ENCODE peak calls at places on chromosomes 11 and 22, in eight cellular contexts. One of them, this sample, is unnamed.

GRCh38 chr11:13329670-13330401 is 52.2 kb downstream of the BMAL1 start:
- DNase-seq in BJ: no peak
- DNase-seq in astrocyte of the spinal cord: no peak
- DNase-seq in mesothelial cell of epicardium: no peak
- DNase-seq in HCT116: no peak
- DNase-seq in RWPE1: peak
- DNase-seq in natural killer cell: no peak
- DNase-seq in Caco-2: no peak
- DNase-seq in this sample: no peak

GRCh38 chr11:130666781-130667251 is 218.4 kb downstream of the ADAMTS15 start:
- DNase-seq in BJ: no peak
- DNase-seq in astrocyte of the spinal cord: peak
- DNase-seq in mesothelial cell of epicardium: no peak
- DNase-seq in HCT116: no peak
- DNase-seq in RWPE1: no peak
- DNase-seq in natural killer cell: no peak
- DNase-seq in Caco-2: no peak
- DNase-seq in this sample: no peak

GRCh38 chr11:86582898-86583297 is 89.5 kb downstream of the ME3 start:
- DNase-seq in BJ: no peak
- DNase-seq in astrocyte of the spinal cord: no peak
- DNase-seq in mesothelial cell of epicardium: no peak
- DNase-seq in HCT116: no peak
- DNase-seq in RWPE1: no peak
- DNase-seq in natural killer cell: no peak
- DNase-seq in Caco-2: peak
- DNase-seq in this sample: no peak

GRCh38 chr22:27100789-27101188 is 443.4 kb downstream of the MIAT start:
- DNase-seq in BJ: no peak
- DNase-seq in astrocyte of the spinal cord: peak
- DNase-seq in mesothelial cell of epicardium: peak
- DNase-seq in HCT116: no peak
- DNase-seq in RWPE1: no peak
- DNase-seq in natural killer cell: no peak
- DNase-seq in Caco-2: no peak
- DNase-seq in this sample: peak

GRCh38 chr11:106727261-106727660 is 291.0 kb downstream of the GUCY1A2 start:
- DNase-seq in BJ: no peak
- DNase-seq in astrocyte of the spinal cord: peak
- DNase-seq in mesothelial cell of epicardium: no peak
- DNase-seq in HCT116: no peak
- DNase-seq in RWPE1: no peak
- DNase-seq in natural killer cell: no peak
- DNase-seq in Caco-2: no peak
- DNase-seq in this sample: no peak

GRCh38 chr11:12074529-12075195 is 35.7 kb upstream of the MICAL2 start:
- DNase-seq in BJ: no peak
- DNase-seq in astrocyte of the spinal cord: no peak
- DNase-seq in mesothelial cell of epicardium: no peak
- DNase-seq in HCT116: no peak
- DNase-seq in RWPE1: no peak
- DNase-seq in natural killer cell: no peak
- DNase-seq in Caco-2: no peak
- DNase-seq in this sample: no peak

GRCh38 chr11:80441821-80442220 is 1001.0 kb upstream of the TENM4 start:
- DNase-seq in BJ: no peak
- DNase-seq in astrocyte of the spinal cord: peak
- DNase-seq in mesothelial cell of epicardium: no peak
- DNase-seq in HCT116: no peak
- DNase-seq in RWPE1: peak
- DNase-seq in natural killer cell: no peak
- DNase-seq in Caco-2: no peak
- DNase-seq in this sample: no peak

GRCh38 chr11:104422320-104422944 is 258.5 kb upstream of the PDGFD start:
- DNase-seq in BJ: no peak
- DNase-seq in astrocyte of the spinal cord: no peak
- DNase-seq in mesothelial cell of epicardium: no peak
- DNase-seq in HCT116: no peak
- DNase-seq in RWPE1: no peak
- DNase-seq in natural killer cell: no peak
- DNase-seq in Caco-2: no peak
- DNase-seq in this sample: peak

GRCh38 chr11:43925063-43925931 is 17.1 kb upstream of the C11orf96 start:
- DNase-seq in BJ: no peak
- DNase-seq in astrocyte of the spinal cord: no peak
- DNase-seq in mesothelial cell of epicardium: no peak
- DNase-seq in HCT116: no peak
- DNase-seq in RWPE1: no peak
- DNase-seq in natural killer cell: no peak
- DNase-seq in Caco-2: no peak
- DNase-seq in this sample: no peak

GRCh38 chr11:113474362-113475159 is 637 bp downstream of the DRD2 start:
- DNase-seq in BJ: peak
- DNase-seq in astrocyte of the spinal cord: peak
- DNase-seq in mesothelial cell of epicardium: peak
- DNase-seq in HCT116: no peak
- DNase-seq in RWPE1: peak
- DNase-seq in natural killer cell: peak
- DNase-seq in Caco-2: peak
- DNase-seq in this sample: no peak

GRCh38 chr11:32173435-32173834 is 82.6 kb downstream of the RCN1 start:
- DNase-seq in BJ: no peak
- DNase-seq in astrocyte of the spinal cord: peak
- DNase-seq in mesothelial cell of epicardium: peak
- DNase-seq in HCT116: peak
- DNase-seq in RWPE1: peak
- DNase-seq in natural killer cell: no peak
- DNase-seq in Caco-2: peak
- DNase-seq in this sample: no peak
- TF ChIP-seq CTCF in BJ: peak
- TF ChIP-seq CTCF in astrocyte of the spinal cord: peak
- TF ChIP-seq CTCF in mesothelial cell of epicardium: no peak
- TF ChIP-seq CTCF in HCT116: peak
- TF ChIP-seq CTCF in RWPE1: peak
- TF ChIP-seq CTCF in natural killer cell: peak
- TF ChIP-seq CTCF in Caco-2: peak
- TF ChIP-seq CTCF in this sample: peak

GRCh38 chr11:132490976-132491375 is 1041.3 kb downstream of the OPCML start:
- DNase-seq in BJ: no peak
- DNase-seq in astrocyte of the spinal cord: no peak
- DNase-seq in mesothelial cell of epicardium: no peak
- DNase-seq in HCT116: no peak
- DNase-seq in RWPE1: peak
- DNase-seq in natural killer cell: no peak
- DNase-seq in Caco-2: no peak
- DNase-seq in this sample: no peak

GRCh38 chr11:132486060-132486459 is 1046.2 kb downstream of the OPCML start:
- DNase-seq in BJ: no peak
- DNase-seq in astrocyte of the spinal cord: no peak
- DNase-seq in mesothelial cell of epicardium: no peak
- DNase-seq in HCT116: no peak
- DNase-seq in RWPE1: no peak
- DNase-seq in natural killer cell: no peak
- DNase-seq in Caco-2: no peak
- DNase-seq in this sample: no peak
- TF ChIP-seq CTCF in BJ: no peak
- TF ChIP-seq CTCF in astrocyte of the spinal cord: no peak
- TF ChIP-seq CTCF in mesothelial cell of epicardium: no peak
- TF ChIP-seq CTCF in HCT116: no peak
- TF ChIP-seq CTCF in RWPE1: no peak
- TF ChIP-seq CTCF in natural killer cell: no peak
- TF ChIP-seq CTCF in Caco-2: no peak
- TF ChIP-seq CTCF in this sample: no peak

GRCh38 chr11:27211370-27212127 is 151.5 kb downstream of the CCDC34 start:
- DNase-seq in BJ: no peak
- DNase-seq in astrocyte of the spinal cord: no peak
- DNase-seq in mesothelial cell of epicardium: no peak
- DNase-seq in HCT116: peak
- DNase-seq in RWPE1: no peak
- DNase-seq in natural killer cell: no peak
- DNase-seq in Caco-2: no peak
- DNase-seq in this sample: no peak
- TF ChIP-seq CTCF in BJ: peak
- TF ChIP-seq CTCF in astrocyte of the spinal cord: peak
- TF ChIP-seq CTCF in mesothelial cell of epicardium: peak
- TF ChIP-seq CTCF in HCT116: peak
- TF ChIP-seq CTCF in RWPE1: no peak
- TF ChIP-seq CTCF in natural killer cell: no peak
- TF ChIP-seq CTCF in Caco-2: peak
- TF ChIP-seq CTCF in this sample: peak

DNA sequence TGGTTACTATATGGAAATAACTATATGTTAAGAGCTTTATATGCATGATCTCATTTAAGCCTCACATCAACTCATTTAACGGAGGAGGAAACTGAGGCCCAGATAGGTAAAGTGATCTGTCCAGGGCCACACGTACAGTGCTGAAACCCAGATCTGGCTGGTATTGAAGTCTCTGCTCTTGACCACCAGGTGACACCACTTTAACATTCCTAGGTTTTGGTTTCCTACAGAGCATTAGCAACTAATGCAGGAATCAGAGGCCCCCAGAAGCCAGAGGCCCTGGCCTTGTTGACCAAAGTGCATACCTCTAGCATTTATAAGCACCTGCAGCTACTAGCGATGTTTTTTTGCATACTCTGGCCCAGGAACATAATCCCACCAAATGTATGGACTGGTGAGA is 12.9 kb upstream of the LIMK2 start:
- DNase-seq in BJ: no peak
- DNase-seq in astrocyte of the spinal cord: no peak
- DNase-seq in mesothelial cell of epicardium: no peak
- DNase-seq in HCT116: no peak
- DNase-seq in RWPE1: no peak
- DNase-seq in natural killer cell: no peak
- DNase-seq in Caco-2: no peak
- DNase-seq in this sample: no peak
- TF ChIP-seq CTCF in BJ: no peak
- TF ChIP-seq CTCF in astrocyte of the spinal cord: peak
- TF ChIP-seq CTCF in mesothelial cell of epicardium: no peak
- TF ChIP-seq CTCF in HCT116: no peak
- TF ChIP-seq CTCF in RWPE1: no peak
- TF ChIP-seq CTCF in natural killer cell: no peak
- TF ChIP-seq CTCF in Caco-2: peak
- TF ChIP-seq CTCF in this sample: peak

DNA sequence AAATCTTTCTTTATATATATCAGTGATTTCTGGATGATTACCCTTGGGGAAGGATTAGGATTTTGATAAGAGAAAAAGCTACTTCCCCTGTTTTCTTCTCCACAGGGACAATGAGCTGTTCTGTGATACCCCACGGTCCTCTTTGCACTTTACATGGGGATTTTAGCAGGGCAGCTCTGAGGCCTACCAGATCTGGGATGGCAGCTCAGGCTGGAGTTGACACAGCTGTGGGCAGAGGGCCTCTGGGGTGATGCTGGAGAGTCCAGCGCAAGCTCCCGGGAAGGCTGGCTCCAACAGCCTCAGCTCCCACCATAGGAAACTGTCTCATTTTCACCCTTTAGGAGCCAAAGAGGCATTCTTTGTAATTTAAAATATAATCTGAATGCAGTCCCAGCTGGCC is 383.8 kb upstream of the NARS2 start:
- DNase-seq in BJ: no peak
- DNase-seq in astrocyte of the spinal cord: no peak
- DNase-seq in mesothelial cell of epicardium: no peak
- DNase-seq in HCT116: no peak
- DNase-seq in RWPE1: no peak
- DNase-seq in natural killer cell: no peak
- DNase-seq in Caco-2: no peak
- DNase-seq in this sample: no peak
- TF ChIP-seq CTCF in BJ: no peak
- TF ChIP-seq CTCF in astrocyte of the spinal cord: no peak
- TF ChIP-seq CTCF in mesothelial cell of epicardium: no peak
- TF ChIP-seq CTCF in HCT116: no peak
- TF ChIP-seq CTCF in RWPE1: no peak
- TF ChIP-seq CTCF in natural killer cell: no peak
- TF ChIP-seq CTCF in Caco-2: no peak
- TF ChIP-seq CTCF in this sample: no peak

GRCh38 chr11:61429346-61429690 is 457 bp downstream of the CPSF7 start:
- DNase-seq in BJ: no peak
- DNase-seq in astrocyte of the spinal cord: peak
- DNase-seq in mesothelial cell of epicardium: peak
- DNase-seq in HCT116: peak
- DNase-seq in RWPE1: peak
- DNase-seq in natural killer cell: peak
- DNase-seq in Caco-2: peak
- DNase-seq in this sample: no peak
- TF ChIP-seq CTCF in BJ: no peak
- TF ChIP-seq CTCF in astrocyte of the spinal cord: no peak
- TF ChIP-seq CTCF in mesothelial cell of epicardium: no peak
- TF ChIP-seq CTCF in HCT116: no peak
- TF ChIP-seq CTCF in RWPE1: no peak
- TF ChIP-seq CTCF in natural killer cell: peak
- TF ChIP-seq CTCF in Caco-2: peak
- TF ChIP-seq CTCF in this sample: peak

This sample was measured in chondrocyte.